ENCODE peak calls at places on chromosomes 1 and 21, in six cellular contexts. Q, X, I, R, Y and D are unnamed samples.

GRCh38 chr1:198556969-198557368 is 16.5 kb upstream of the ATP6V1G3 start:
- DNase-seq in Q (peak), Y (no peak), X (no peak), R (peak), I (peak), D (peak)

GRCh38 chr1:58481962-58482361 is 64.6 kb downstream of the OMA1 start:
- DNase-seq in Y (no peak), I (no peak), X (no peak), Q (no peak), R (no peak), D (no peak)

GRCh38 chr1:27179373-27179772 is 24.4 kb upstream of the SLC9A1 start:
- DNase-seq in I (no peak), Y (no peak), Q (no peak), R (no peak), X (no peak), D (no peak)

GRCh38 chr1:100955322-100955721 is 59.4 kb downstream of the SLC30A7 start:
- DNase-seq in R (no peak), Y (no peak), I (no peak), X (no peak), Q (no peak), D (no peak)

GRCh38 chr1:36034692-36035091 is 49.2 kb upstream of the TEKT2 start:
- DNase-seq in R (no peak), I (no peak), Q (no peak), X (peak), Y (no peak), D (no peak)

GRCh38 chr1:99645699-99646531 is at the start of gene PALMD:
- DNase-seq in X (peak), I (no peak), Y (no peak), R (peak), Q (peak), D (no peak)

GRCh38 chr21:42164064-42164789 is 54.7 kb upstream of the ABCG1 start:
- DNase-seq in R (no peak), X (no peak), I (peak), Y (peak), Q (peak), D (peak)

GRCh38 chr1:178725603-178726517 is 816 bp downstream of the RALGPS2 start:
- DNase-seq in Y (peak), X (peak), Q (peak), R (peak), I (peak), D (peak)

GRCh38 chr21:17784604-17785402 is 34.4 kb downstream of the C21orf91 start:
- DNase-seq in Q (no peak), I (no peak), X (no peak), Y (no peak), R (no peak), D (no peak)

GRCh38 chr1:90706437-90707362 is 10.4 kb downstream of the BARHL2 start:
- DNase-seq in Y (no peak), I (no peak), X (no peak), Q (no peak), R (no peak), D (peak)

GRCh38 chr1:84944767-84945486 is 51.9 kb upstream of the LPAR3 start:
- DNase-seq in R (peak), Y (peak), X (peak), I (no peak), Q (peak), D (no peak)
- TF ChIP-seq POLR2A in R (no peak), Y (no peak), X (no peak), I (no peak), Q (no peak), D (no peak)

GRCh38 chr1:2585318-2586092 is 1.1 kb upstream of the PRXL2B start:
- DNase-seq in I (peak), Q (peak), Y (peak), R (peak), X (peak), D (peak)

GRCh38 chr1:2587071-2587859 is 688 bp downstream of the PRXL2B start:
- DNase-seq in I (no peak), Q (no peak), Y (no peak), X (peak), R (no peak), D (peak)

GRCh38 chr1:2587860-2588571 is 1.4 kb downstream of the PRXL2B start:
- DNase-seq in I (no peak), Y (no peak), R (no peak), Q (no peak), X (no peak), D (peak)

GRCh38 chr1:2584822-2585317 is 1.7 kb upstream of the PRXL2B start:
- DNase-seq in X (no peak), Q (no peak), Y (no peak), I (no peak), R (no peak), D (no peak)

DNA sequence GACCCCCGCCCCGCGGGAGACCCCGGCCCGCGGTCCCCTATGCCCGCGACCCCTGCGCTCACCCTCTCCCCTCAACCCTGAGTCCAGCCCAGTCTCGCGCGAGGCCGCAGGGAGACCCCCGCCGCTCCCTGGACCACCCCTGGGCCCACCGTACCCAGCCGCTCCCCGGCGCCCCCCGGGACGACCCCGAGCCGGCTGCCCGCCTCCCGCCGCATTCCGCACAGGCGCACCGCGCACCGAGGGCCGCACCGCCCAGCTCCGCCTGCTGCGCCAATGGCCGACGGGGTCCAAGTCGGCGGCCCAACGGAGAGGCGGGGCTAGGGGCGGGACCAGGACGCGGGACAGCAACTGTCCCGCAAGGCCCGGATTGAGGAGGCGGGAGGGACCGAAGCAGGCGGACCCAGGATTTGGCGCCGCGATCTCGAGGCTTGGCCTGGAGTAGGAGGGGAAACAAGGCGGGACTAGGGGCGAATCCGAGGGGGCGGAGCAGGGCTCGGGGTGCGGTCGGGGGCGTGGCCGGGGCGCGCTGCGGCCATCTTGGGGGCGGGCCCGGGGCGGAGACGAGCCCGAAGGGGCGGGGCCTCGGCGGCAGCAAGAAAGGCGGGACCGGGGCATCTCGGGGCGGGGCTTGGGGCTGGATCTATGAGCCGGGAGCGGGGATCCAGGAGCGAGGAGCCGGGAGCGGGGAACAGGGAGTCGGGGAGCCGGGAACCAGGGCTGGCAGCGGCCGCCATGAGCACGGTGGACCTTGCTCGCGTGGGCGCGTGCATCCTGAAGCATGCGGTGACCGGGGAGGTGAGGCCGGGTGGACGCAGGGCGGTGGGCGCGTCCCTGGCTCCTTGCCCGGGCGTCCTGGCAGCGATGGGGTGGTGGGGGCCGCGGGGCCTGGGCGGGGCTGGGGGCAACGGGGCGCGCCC is at the start of gene PRXL2B:
- DNase-seq in Y (peak), X (peak), I (peak), Q (peak), R (peak), D (peak)
- TF ChIP-seq POLR2A in Y (no peak), X (peak), I (no peak), Q (no peak), R (no peak), D (peak)

GRCh38 chr1:154863702-154864174 is 6.3 kb downstream of the KCNN3 start:
- DNase-seq in I (no peak), R (no peak), X (peak), Q (peak), Y (no peak), D (no peak)
- TF ChIP-seq POLR2A in I (no peak), R (no peak), X (no peak), Q (no peak), Y (no peak), D (no peak)

GRCh38 chr1:67171574-67171955 is 5.3 kb downstream of the IL23R start:
- DNase-seq in Y (no peak), I (no peak), Q (no peak), X (no peak), R (no peak), D (no peak)
- TF ChIP-seq POLR2A in Y (no peak), I (no peak), Q (no peak), X (no peak), R (no peak), D (no peak)

GRCh38 chr21:31636874-31637273 is 22.6 kb upstream of the SOD1 start:
- DNase-seq in Y (no peak), X (no peak), I (no peak), Q (no peak), R (no peak), D (no peak)

GRCh38 chr21:31644648-31645047 is 14.8 kb upstream of the SOD1 start:
- DNase-seq in X (no peak), I (no peak), Q (peak), R (no peak), Y (no peak), D (no peak)

GRCh38 chr21:31641416-31641922 is 18.0 kb upstream of the SOD1 start:
- DNase-seq in R (no peak), Q (no peak), Y (no peak), X (no peak), I (no peak), D (no peak)
- TF ChIP-seq POLR2A in R (no peak), Q (no peak), Y (no peak), X (no peak), I (no peak), D (no peak)